ENCODE peak calls at places on chromosomes 11 and 22, in five cellular contexts. J, X, H, W and K are unnamed samples.

GRCh38 chr11:15146271-15147003 is 31.7 kb downstream of the INSC start:
- DNase-seq in H (no peak), W (no peak), J (no peak), X (no peak), K (no peak)

GRCh38 chr11:75565221-75565814 is 3.3 kb downstream of the SERPINH1 start:
- DNase-seq in X (no peak), J (no peak), H (peak), W (no peak), K (no peak)

GRCh38 chr11:57648791-57649735 is 649 bp downstream of the YPEL4 start:
- DNase-seq in X (no peak), W (no peak), J (no peak), H (no peak), K (peak)

GRCh38 chr11:111308140-111308539 is 9.8 kb downstream of the POU2AF3 start:
- DNase-seq in X (peak), J (no peak), W (no peak), H (peak), K (no peak)

GRCh38 chr11:80505771-80506170 is 1064.9 kb upstream of the TENM4 start:
- DNase-seq in X (no peak), W (no peak), J (no peak), H (no peak), K (peak)

GRCh38 chr11:74397531-74398243 is 546 bp downstream of the PGM2L1 start:
- DNase-seq in J (peak), X (peak), H (peak), W (no peak), K (peak)

GRCh38 chr22:46050916-46051614 is 74.1 kb upstream of the WNT7B start:
- DNase-seq in W (no peak), H (no peak), J (no peak), X (no peak), K (no peak)

GRCh38 chr11:70111269-70112016 is 33.3 kb downstream of the ANO1 start:
- DNase-seq in J (peak), X (no peak), W (no peak), H (peak), K (peak)

GRCh38 chr11:120830092-120830491 is 193.8 kb upstream of the TBCEL start:
- DNase-seq in J (no peak), H (no peak), X (no peak), W (no peak), K (no peak)

GRCh38 chr22:40922484-40923303 is 28.5 kb upstream of the RBX1 start:
- DNase-seq in X (peak), J (peak), W (peak), H (peak), K (peak)

GRCh38 chr11:33970984-33971466 is 79.1 kb upstream of the LMO2 start:
- DNase-seq in X (peak), W (no peak), H (peak), J (peak), K (peak)

GRCh38 chr11:125272822-125273221 is 108.3 kb downstream of the PKNOX2 start:
- DNase-seq in W (no peak), H (no peak), X (no peak), J (no peak), K (no peak)

GRCh38 chr11:16791494-16791961 is 53.1 kb downstream of the C11orf58 start:
- DNase-seq in W (no peak), X (peak), H (peak), J (no peak), K (no peak)

GRCh38 chr11:112200252-112200651 is 24.9 kb downstream of the BCO2 start:
- DNase-seq in H (no peak), J (no peak), W (no peak), X (no peak), K (no peak)

GRCh38 chr11:119095066-119095880 is 6.4 kb downstream of the DPAGT1 start:
- DNase-seq in H (peak), W (peak), X (peak), J (peak), K (peak)

GRCh38 chr11:75105462-75105925 is 8.8 kb upstream of the OR2AT4 start:
- DNase-seq in J (peak), W (no peak), X (no peak), H (peak), K (peak)

GRCh38 chr11:66479741-66480115 is 506 bp upstream of the DPP3 start:
- DNase-seq in W (no peak), X (peak), J (no peak), H (peak), K (no peak)

GRCh38 chr22:40001104-40001503 is 6.3 kb downstream of the FAM83F start:
- DNase-seq in H (no peak), W (no peak), J (no peak), X (no peak), K (no peak)

GRCh38 chr11:116506446-116506845 is 266.3 kb downstream of the BUD13 start:
- DNase-seq in H (no peak), X (no peak), W (no peak), J (no peak), K (no peak)

GRCh38 chr11:64206457-64207246 is at the start of gene FERMT3:
- DNase-seq in J (peak), H (no peak), W (peak), X (no peak), K (no peak)

GRCh38 chr11:75174348-75174747 is 23.4 kb downstream of the SLCO2B1 start:
- DNase-seq in X (no peak), W (no peak), J (no peak), H (no peak), K (no peak)

GRCh38 chr11:117900144-117900651 is 23.7 kb upstream of the FXYD6 start:
- DNase-seq in H (no peak), W (peak), X (no peak), J (no peak), K (no peak)

GRCh38 chr11:612201-612960 is 3.4 kb downstream of the IRF7 start:
- DNase-seq in W (no peak), J (no peak), X (peak), H (peak), K (peak)
- TF ChIP-seq JUNB in W (no peak), J (no peak), X (no peak), H (no peak), K (no peak)

GRCh38 chr11:78783846-78784245 is 209.2 kb upstream of the NARS2 start:
- DNase-seq in W (no peak), J (no peak), X (no peak), H (no peak), K (no peak)
- TF ChIP-seq JUNB in W (no peak), J (no peak), X (no peak), H (no peak), K (no peak)

DNA sequence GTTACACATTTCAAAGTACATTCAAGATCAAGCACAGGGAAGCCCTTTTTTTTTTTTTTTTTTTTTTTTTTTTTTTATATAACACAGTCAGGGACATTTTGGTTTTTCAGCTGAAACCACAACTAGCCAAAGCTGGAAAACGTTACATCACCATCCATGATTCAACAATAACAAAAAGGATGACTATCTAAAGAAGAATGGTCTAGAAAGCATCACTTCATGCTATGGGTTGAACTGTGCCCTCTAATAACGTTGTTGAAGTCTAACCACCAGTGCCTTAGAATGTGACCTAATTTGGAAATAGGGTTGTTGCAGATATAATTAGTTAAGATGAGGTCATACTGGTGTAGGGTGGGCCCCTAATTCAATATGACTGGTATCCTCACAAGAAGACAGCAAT is 46.6 kb downstream of the MTMR2 start:
- DNase-seq in X (no peak), W (no peak), H (no peak), J (no peak), K (no peak)
- TF ChIP-seq JUNB in X (no peak), W (peak), H (no peak), J (no peak), K (no peak)

DNA sequence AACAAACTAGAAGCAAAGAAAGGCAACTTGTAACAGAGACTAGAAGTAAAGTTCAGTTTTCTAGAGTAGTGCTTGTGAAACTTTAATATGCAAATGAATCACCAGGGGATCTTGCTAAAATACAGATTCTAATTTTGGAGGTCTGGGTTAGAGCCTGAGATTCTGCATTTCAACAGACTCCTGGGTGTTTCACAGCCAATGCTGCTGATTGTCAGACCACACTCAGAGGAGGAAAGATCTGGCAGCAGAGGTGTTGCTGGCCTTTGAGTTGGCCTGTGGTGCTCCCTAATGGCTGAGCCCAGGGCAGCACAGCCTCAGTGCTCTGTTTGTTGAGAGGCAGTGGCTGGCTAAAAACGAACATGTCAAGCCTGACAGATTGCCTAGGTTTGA is 5.4 kb downstream of the CRY2 start:
- DNase-seq in H (no peak), W (no peak), J (no peak), X (no peak), K (peak)
- TF ChIP-seq JUNB in H (no peak), W (no peak), J (no peak), X (no peak), K (no peak)

GRCh38 chr11:3147257-3147619 is 17.9 kb downstream of the OSBPL5 start:
- DNase-seq in X (no peak), W (no peak), H (no peak), J (no peak), K (no peak)
- TF ChIP-seq JUNB in X (no peak), W (no peak), H (no peak), J (no peak), K (no peak)

GRCh38 chr11:78808903-78809302 is 234.2 kb upstream of the NARS2 start:
- DNase-seq in X (no peak), W (no peak), H (no peak), J (no peak), K (no peak)

GRCh38 chr11:78809931-78810481 is 235.3 kb upstream of the NARS2 start:
- DNase-seq in J (no peak), X (no peak), W (no peak), H (no peak), K (no peak)

GRCh38 chr11:78812513-78813293 is 238.0 kb upstream of the NARS2 start:
- DNase-seq in J (no peak), W (no peak), H (no peak), X (no peak), K (peak)

GRCh38 chr11:78811622-78812021 is 237.0 kb upstream of the NARS2 start:
- DNase-seq in J (no peak), X (no peak), W (no peak), H (no peak), K (no peak)

GRCh38 chr11:78810489-78811090 is 235.9 kb upstream of the NARS2 start:
- DNase-seq in X (no peak), H (no peak), J (no peak), W (no peak), K (no peak)
- TF ChIP-seq JUNB in X (no peak), H (no peak), J (no peak), W (no peak), K (no peak)

GRCh38 chr22:29715240-29715639 is 4.6 kb upstream of the CABP7 start:
- DNase-seq in W (no peak), H (no peak), J (no peak), X (no peak), K (no peak)
- TF ChIP-seq JUNB in W (no peak), H (no peak), J (no peak), X (no peak), K (no peak)